ENCODE peak calls at places on chromosome 14, in eight cellular contexts. K is CD8-positive, alpha-beta T cell; M is cardiac muscle cell; S is lower lobe of right lung; W is effector memory CD4-positive, alpha-beta T cell; Y is testis; A is trophoblast cell; D is psoas muscle. X is an unnamed sample.

GRCh38 chr14:103030741-103031565 is 26.4 kb downstream of the CDC42BPB start:
- DNase-seq in K (no peak), M (no peak), S (no peak), W (no peak), Y (no peak), A (peak; percentile 40), D (no peak), X (no peak)

GRCh38 chr14:49546766-49547165 is 39.4 kb downstream of the RPS29 start:
- DNase-seq in K (no peak), M (no peak), S (no peak), W (no peak), Y (no peak), A (no peak), D (no peak), X (no peak)

GRCh38 chr14:33026850-33027420 is 88.3 kb downstream of the NPAS3 start:
- DNase-seq in K (no peak), M (no peak), S (no peak), W (no peak), Y (no peak), A (no peak), D (no peak), X (no peak)

GRCh38 chr14:47785041-47785440 is 109.6 kb upstream of the MDGA2 start:
- DNase-seq in K (no peak), M (no peak), S (no peak), W (no peak), Y (no peak), A (no peak), D (no peak), X (no peak)

GRCh38 chr14:93936245-93936644 is 9.1 kb downstream of the FAM181A start:
- DNase-seq in K (no peak), M (peak; percentile 49), S (no peak), W (no peak), Y (no peak), A (peak; percentile 55), D (no peak), X (peak; percentile 43)

GRCh38 chr14:102495482-102496330 is 13.9 kb downstream of the ANKRD9 start:
- DNase-seq in K (no peak), M (no peak), S (no peak), W (no peak), Y (no peak), A (no peak), D (peak; percentile 37), X (no peak)

GRCh38 chr14:89226789-89227489 is 190.1 kb downstream of the FOXN3 start:
- DNase-seq in K (no peak), M (no peak), S (no peak), W (no peak), Y (peak; percentile 64), A (no peak), D (no peak), X (no peak)

GRCh38 chr14:32933943-32934890 is 4.5 kb upstream of the NPAS3 start:
- DNase-seq in K (no peak), M (peak; percentile 70), S (no peak), W (no peak), Y (peak; percentile 26), A (peak; percentile 32), D (peak; percentile 50), X (peak; percentile 48)

GRCh38 chr14:67170706-67171105 is 18.5 kb upstream of the GARIN2 start:
- DNase-seq in K (no peak), M (no peak), S (no peak), W (no peak), Y (no peak), A (no peak), D (no peak), X (no peak)

GRCh38 chr14:32038876-32039275 is 38.2 kb upstream of the ARHGAP5 start:
- DNase-seq in K (no peak), M (no peak), S (no peak), W (no peak), Y (no peak), A (no peak), D (no peak), X (peak; percentile 14)

GRCh38 chr14:74713395-74713735 is 421 bp downstream of the FCF1 start:
- DNase-seq in K (no peak), M (no peak), S (no peak), W (no peak), Y (no peak), A (no peak), D (no peak), X (no peak)

DNA sequence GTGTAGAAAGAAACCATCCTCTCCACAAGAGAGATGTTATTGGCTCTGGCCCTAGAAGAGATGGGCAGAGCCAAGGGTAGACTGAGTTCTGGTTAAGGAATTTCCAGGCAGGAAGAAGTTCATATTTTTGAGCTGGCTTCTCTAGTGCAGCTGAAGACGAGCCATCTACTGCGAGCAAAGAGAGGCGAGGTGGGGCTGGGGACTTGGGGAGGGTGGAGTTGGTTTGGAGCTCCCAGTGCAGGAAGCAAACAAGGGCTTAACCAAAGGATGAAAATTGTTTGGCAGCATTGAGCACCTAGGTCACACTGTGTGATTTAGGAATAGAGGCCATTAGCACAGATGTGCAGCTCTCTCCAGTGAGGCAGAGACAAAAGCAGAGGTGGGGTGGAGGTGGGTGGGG is 239.5 kb downstream of the ZFP36L1 start:
- DNase-seq in K (no peak), M (no peak), S (no peak), W (no peak), Y (no peak), A (no peak), D (no peak), X (no peak)
- H3K4me1 ChIP-seq in K (peaks cover 7% of the 10 kb centered on the region), M (peaks cover 23% of the 10 kb centered on the region), S (peaks cover 56% of the 10 kb centered on the region), W (no peaks in the 10 kb centered on the region), Y (peaks cover 56% of the 10 kb centered on the region), A (peaks cover 18% of the 10 kb centered on the region), D (peaks cover 67% of the 10 kb centered on the region), X (no peaks in the 10 kb centered on the region)

GRCh38 chr14:106419432-106419831 is 893.0 kb downstream of the TMEM121 start:
- DNase-seq in K (no peak), M (no peak), S (no peak), W (no peak), Y (no peak), A (no peak), D (no peak), X (no peak)

GRCh38 chr14:106417224-106418049 is 891.1 kb downstream of the TMEM121 start:
- DNase-seq in K (peak; percentile 45), M (no peak), S (peak; percentile 83), W (peak; percentile 82), Y (peak; percentile 96), A (peak; percentile 49), D (peak; percentile 64), X (peak; percentile 87)

GRCh38 chr14:106422066-106422465 is 895.7 kb downstream of the TMEM121 start:
- DNase-seq in K (no peak), M (no peak), S (no peak), W (no peak), Y (no peak), A (no peak), D (no peak), X (no peak)
- H3K4me3 ChIP-seq in K (no peak overlapping the region), M (no peak overlapping the region), S (no peak overlapping the region), W (no peak overlapping the region), Y (no peak overlapping the region), A (no peak overlapping the region), D (no peak overlapping the region), X (no peak overlapping the region)

DNA sequence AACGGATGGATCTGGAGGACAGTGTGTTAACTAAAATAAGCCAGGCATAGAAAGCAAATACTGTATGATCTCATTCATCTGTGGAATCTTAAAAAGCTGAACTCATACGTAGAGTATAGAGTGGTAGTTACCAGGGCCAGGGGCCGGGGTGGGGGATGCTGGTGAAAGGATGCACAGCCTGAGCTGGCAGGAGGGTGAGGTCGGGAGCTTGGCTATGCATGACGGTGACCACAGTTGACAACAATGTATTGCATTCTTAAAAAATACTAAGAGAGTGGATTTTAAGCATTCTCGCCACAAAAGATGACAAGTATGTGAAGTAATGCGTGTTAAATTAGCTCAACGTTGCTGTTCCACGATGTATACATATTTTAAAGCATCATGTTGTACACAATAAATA is 351.3 kb downstream of the TMEM121 start:
- DNase-seq in K (no peak), M (no peak), S (peak; percentile 20), W (no peak), Y (no peak), A (peak; percentile 63), D (peak; percentile 25), X (no peak)
- H3K36me3 ChIP-seq in K (no peaks in the 10 kb centered on the region), M (no peaks in the 10 kb centered on the region), S (no peaks in the 10 kb centered on the region), W (no peaks in the 10 kb centered on the region), Y (no peaks in the 10 kb centered on the region), A (no peaks in the 10 kb centered on the region), D (no peaks in the 10 kb centered on the region), X (no peaks in the 10 kb centered on the region)

DNA sequence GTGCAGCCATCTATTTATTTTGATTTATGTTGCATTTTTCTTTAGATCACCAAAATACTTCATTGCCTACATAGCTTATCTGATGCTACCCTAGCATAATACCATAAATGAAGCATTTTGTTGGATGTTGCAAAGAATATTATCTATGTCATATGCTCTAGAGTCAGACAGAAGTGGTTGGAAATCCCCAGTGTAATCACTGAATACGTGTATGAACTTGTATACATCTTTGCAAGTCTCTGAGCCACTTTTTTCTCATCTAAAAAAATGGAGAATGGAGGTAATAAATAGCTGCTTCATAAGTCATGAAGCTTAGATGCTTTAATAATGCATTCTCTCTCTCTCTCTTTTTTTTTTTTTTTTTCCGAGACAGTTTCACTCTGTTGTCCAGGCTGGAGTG is 18.5 kb downstream of the EVL start:
- DNase-seq in K (no peak), M (no peak), S (no peak), W (no peak), Y (no peak), A (no peak), D (no peak), X (no peak)
- H3K4me1 ChIP-seq in K (peaks cover 95% of the 10 kb centered on the region), M (peaks cover 4% of the 10 kb centered on the region), S (peaks cover 15% of the 10 kb centered on the region), W (peaks cover 85% of the 10 kb centered on the region), Y (no peaks in the 10 kb centered on the region), A (peaks cover 2% of the 10 kb centered on the region), D (no peaks in the 10 kb centered on the region), X (no peaks in the 10 kb centered on the region)

X was measured in BE2C.